ENCODE peak calls at places on chromosomes 12 and 14, in ten cellular contexts. G is COLO829; X is EL; A is activated T-helper 1 cell treated with Interleukin-2 at 50 U/mL for 16 hours; R is Caki2; V is non-pigmented ciliary epithelial cell; S is naive thymus-derived CD4-positive, alpha-beta T cell; U is GOT3; Y is putamen; M is stimulated activated CD4-positive, alpha-beta T cell treated with anti-CD3 and anti-CD28 coated beads, Interleukin-2, amount 100 ng/mL, for 48 hours. E is an unnamed sample.

GRCh38 chr14:19917955-19918518 is 2.4 kb upstream of the OR4K5 start:
- DNase-seq in A (no peak), M (no peak), U (no peak), R (no peak), V (no peak), G (no peak), S (no peak), X (no peak), Y (no peak), E (no peak)

GRCh38 chr14:105185001-105185400 is 3.9 kb upstream of the NUDT14 start:
- DNase-seq in X (no peak), M (no peak), R (no peak), Y (no peak), S (no peak), V (no peak), G (no peak), A (no peak), U (no peak), E (no peak)

GRCh38 chr12:92524489-92524888 is 178.3 kb upstream of the PLEKHG7 start:
- DNase-seq in R (no peak), U (no peak), X (no peak), M (no peak), Y (no peak), V (no peak), A (no peak), S (no peak), G (no peak), E (no peak)

GRCh38 chr14:23631234-23631633 is 4.9 kb upstream of the DHRS2 start:
- DNase-seq in X (no peak), S (no peak), V (no peak), Y (no peak), M (no peak), A (no peak), R (no peak), G (no peak), U (no peak), E (no peak)

GRCh38 chr14:58865520-58866281 is 227.9 kb downstream of the DACT1 start:
- DNase-seq in R (no peak), Y (peak; percentile 8), U (no peak), M (no peak), X (peak; percentile 47), V (peak; percentile 50), A (no peak), G (peak; percentile 56), S (no peak), E (no peak)

GRCh38 chr14:50906326-50906725 is 34.5 kb downstream of the ABHD12B start:
- DNase-seq in R (no peak), U (no peak), Y (peak; percentile 67), V (no peak), S (no peak), X (no peak), G (peak; percentile 79), A (no peak), M (no peak), E (no peak)

GRCh38 chr14:84375235-84375634 is 1154.7 kb upstream of the FLRT2 start:
- DNase-seq in V (no peak), U (no peak), G (peak; percentile 15), R (no peak), A (no peak), S (no peak), Y (no peak), M (no peak), X (peak; percentile 2), E (no peak)

GRCh38 chr12:4441355-4442330 is 4.0 kb downstream of the FGF6 start:
- DNase-seq in Y (no peak), R (no peak), S (no peak), M (no peak), G (no peak), A (no peak), U (no peak), V (no peak), X (no peak), E (no peak)

GRCh38 chr12:92544321-92544720 is 158.5 kb upstream of the PLEKHG7 start:
- DNase-seq in M (no peak), V (no peak), R (no peak), X (no peak), S (no peak), A (no peak), Y (no peak), G (no peak), U (no peak), E (no peak)

GRCh38 chr12:67649165-67650126 is 901 bp downstream of the DYRK2 start:
- DNase-seq in G (no peak), A (peak; percentile 37), S (peak; percentile 43), R (peak; percentile 49), U (no peak), Y (peak; percentile 17), M (no peak), X (peak; percentile 23), V (no peak), E (peak; percentile 53)

GRCh38 chr14:61145903-61146411 is 135.2 kb downstream of the TMEM30B start:
- DNase-seq in X (peak; percentile 93), Y (no peak), U (no peak), S (no peak), R (no peak), V (peak; percentile 58), A (no peak), M (no peak), G (no peak), E (no peak)

GRCh38 chr14:89025581-89026236 is 201.3 kb downstream of the TTC8 start:
- DNase-seq in Y (no peak), A (no peak), S (no peak), G (no peak), U (no peak), X (peak; percentile 23), M (no peak), V (no peak), R (no peak), E (no peak)

GRCh38 chr14:37186865-37187264 is 10.9 kb upstream of the MIPOL1 start:
- DNase-seq in A (no peak), S (no peak), Y (no peak), V (no peak), M (no peak), X (no peak), U (no peak), G (no peak), R (no peak), E (no peak)

GRCh38 chr14:33859306-33859705 is 91.6 kb downstream of the EGLN3 start:
- DNase-seq in V (no peak), Y (no peak), U (no peak), X (no peak), S (no peak), M (no peak), A (no peak), R (no peak), G (no peak), E (no peak)

GRCh38 chr12:67661311-67662011 is 12.9 kb downstream of the DYRK2 start:
- DNase-seq in S (no peak), U (no peak), Y (no peak), R (no peak), M (no peak), V (no peak), G (peak; percentile 54), X (peak; percentile 85), A (no peak), E (no peak)

GRCh38 chr12:132204822-132205270 is 60.6 kb downstream of the NOC4L start:
- DNase-seq in V (no peak), S (no peak), G (no peak), U (no peak), M (no peak), R (no peak), X (no peak), Y (no peak), A (no peak), E (no peak)

GRCh38 chr12:10361622-10362021 is 28.2 kb downstream of the KLRK1 start:
- DNase-seq in U (no peak), Y (no peak), S (no peak), A (no peak), R (no peak), M (no peak), X (no peak), G (no peak), V (no peak), E (no peak)

GRCh38 chr12:8609061-8609570 is 3.5 kb downstream of the AICDA start:
- DNase-seq in M (no peak), R (peak; percentile 49), A (no peak), V (peak; percentile 23), X (peak; percentile 41), G (peak; percentile 60), Y (peak; percentile 15), S (no peak), U (no peak), E (peak; percentile 18)

GRCh38 chr12:2294651-2295475 is 242.1 kb downstream of the CACNA1C start:
- DNase-seq in S (no peak), M (no peak), Y (no peak), X (peak; percentile 84), V (no peak), U (no peak), R (peak; percentile 90), A (no peak), G (no peak), E (no peak)

GRCh38 chr12:53324113-53324778 is 2.8 kb upstream of the AAAS start:
- DNase-seq in S (peak; percentile 70), Y (no peak), A (peak; percentile 32), G (no peak), M (peak; percentile 46), V (no peak), R (no peak), U (no peak), X (no peak), E (peak; percentile 73)

GRCh38 chr12:6215932-6216494 is 15.8 kb downstream of the CD9 start:
- DNase-seq in R (peak; percentile 99), V (peak; percentile 34), S (no peak), U (peak; percentile 57), Y (peak; percentile 74), M (no peak), A (no peak), G (peak; percentile 92), X (peak; percentile 89), E (no peak)

GRCh38 chr12:13024151-13024946 is 19.8 kb upstream of the FAM234B start:
- DNase-seq in S (no peak), A (no peak), U (no peak), G (peak; percentile 16), V (no peak), M (no peak), X (peak; percentile 71), R (peak; percentile 32), Y (no peak), E (no peak)

GRCh38 chr14:91387135-91387849 is 30.3 kb downstream of the CCDC88C start:
- DNase-seq in U (no peak), Y (no peak), M (no peak), X (no peak), A (no peak), S (no peak), G (no peak), V (no peak), R (no peak), E (no peak)

GRCh38 chr12:123231931-123232330 is 1.0 kb downstream of the MPHOSPH9 start:
- DNase-seq in M (no peak), S (no peak), X (peak; percentile 13), V (no peak), G (no peak), Y (no peak), R (no peak), U (no peak), A (no peak), E (no peak)

GRCh38 chr14:65958664-65959562 is 527.3 kb upstream of the CCDC196 start:
- DNase-seq in S (peak; percentile 52), X (peak; percentile 29), G (peak; percentile 37), Y (peak; percentile 23), U (no peak), V (no peak), M (no peak), R (no peak), A (no peak), E (no peak)

GRCh38 chr12:93967454-93967853 is 180.9 kb upstream of the PLXNC1 start:
- DNase-seq in V (no peak), X (no peak), G (no peak), Y (no peak), U (no peak), M (no peak), A (no peak), S (peak; percentile 43), R (no peak), E (no peak)

GRCh38 chr12:18706798-18707197 is 31.0 kb downstream of the PLCZ1 start:
- DNase-seq in S (no peak), V (no peak), A (no peak), M (no peak), Y (no peak), G (no peak), R (no peak), U (no peak), X (peak; percentile 51), E (no peak)

GRCh38 chr14:99816217-99816616 is 23.0 kb downstream of the EML1 start:
- DNase-seq in U (no peak), G (no peak), M (no peak), Y (no peak), V (no peak), X (no peak), A (no peak), S (no peak), R (no peak), E (no peak)